ENCODE peak calls at places on chromosomes 3 and 15, in five cellular contexts. M is adrenal gland, E is CD14-positive monocyte, F is psoas muscle, D is mesothelial cell of epicardium. K is an unnamed sample.

GRCh38 chr3:124562769-124563168 is 167.5 kb upstream of the UMPS start:
- DNase-seq in M (no peak), E (no peak), F (no peak), D (no peak), K (no peak)

GRCh38 chr15:27868828-27869404 is 230.2 kb downstream of the OCA2 start:
- DNase-seq in M (no peak), E (no peak), F (no peak), D (no peak), K (no peak)

GRCh38 chr3:166190360-166190759 is 353.1 kb upstream of the BCHE start:
- DNase-seq in M (no peak), E (no peak), F (no peak), D (no peak), K (peak)

GRCh38 chr3:44030690-44031344 is 210.9 kb upstream of the TOPAZ1 start:
- DNase-seq in M (no peak), E (no peak), F (no peak), D (no peak), K (peak)

GRCh38 chr3:193314161-193314560 is 64.4 kb downstream of the ATP13A5 start:
- DNase-seq in M (no peak), E (no peak), F (no peak), D (no peak), K (no peak)

GRCh38 chr3:29313981-29314726 is 33.3 kb downstream of the RBMS3 start:
- DNase-seq in M (no peak), E (no peak), F (no peak), D (no peak), K (no peak)

GRCh38 chr3:147410518-147411234 is 1.5 kb downstream of the ZIC1 start:
- DNase-seq in M (no peak), E (no peak), F (peak), D (no peak), K (no peak)

GRCh38 chr3:66953934-66954333 is 44.2 kb upstream of the KBTBD8 start:
- DNase-seq in M (no peak), E (no peak), F (no peak), D (no peak), K (no peak)

GRCh38 chr15:80825361-80826030 is 46.3 kb downstream of the CEMIP start:
- DNase-seq in M (no peak), E (no peak), F (no peak), D (no peak), K (no peak)

GRCh38 chr3:122934251-122934650 is 93.3 kb downstream of the SEMA5B start:
- DNase-seq in M (no peak), E (no peak), F (no peak), D (no peak), K (peak)

GRCh38 chr15:70320077-70320830 is 222.5 kb upstream of the TLE3 start:
- DNase-seq in M (no peak), E (no peak), F (no peak), D (no peak), K (no peak)

GRCh38 chr3:38574411-38575278 is 74.8 kb downstream of the SCN5A start:
- DNase-seq in M (peak), E (no peak), F (no peak), D (no peak), K (no peak)

GRCh38 chr3:117928836-117929235 is 1105.8 kb downstream of the IGSF11 start:
- DNase-seq in M (no peak), E (no peak), F (no peak), D (no peak), K (no peak)

GRCh38 chr15:77098572-77098971 is 27.7 kb upstream of the TSPAN3 start:
- DNase-seq in M (no peak), E (no peak), F (no peak), D (no peak), K (no peak)

GRCh38 chr15:32743411-32744145 is 25.8 kb downstream of the GREM1 start:
- DNase-seq in M (no peak), E (no peak), F (no peak), D (no peak), K (peak)

GRCh38 chr3:194257916-194258668 is 93.0 kb downstream of the CPN2 start:
- DNase-seq in M (no peak), E (peak), F (no peak), D (no peak), K (no peak)

GRCh38 chr3:123750209-123750608 is 133.9 kb downstream of the MYLK start:
- DNase-seq in M (no peak), E (no peak), F (no peak), D (no peak), K (no peak)

GRCh38 chr3:190444036-190444435 is 5.7 kb downstream of the TMEM207 start:
- DNase-seq in M (no peak), E (no peak), F (no peak), D (no peak), K (no peak)

GRCh38 chr3:190446492-190447301 is 3.0 kb downstream of the TMEM207 start:
- DNase-seq in M (no peak), E (no peak), F (no peak), D (no peak), K (no peak)

GRCh38 chr3:190444576-190445145 is 5.0 kb downstream of the TMEM207 start:
- DNase-seq in M (no peak), E (no peak), F (no peak), D (no peak), K (no peak)

GRCh38 chr3:190442240-190442639 is 7.5 kb downstream of the TMEM207 start:
- DNase-seq in M (no peak), E (no peak), F (no peak), D (no peak), K (no peak)

DNA sequence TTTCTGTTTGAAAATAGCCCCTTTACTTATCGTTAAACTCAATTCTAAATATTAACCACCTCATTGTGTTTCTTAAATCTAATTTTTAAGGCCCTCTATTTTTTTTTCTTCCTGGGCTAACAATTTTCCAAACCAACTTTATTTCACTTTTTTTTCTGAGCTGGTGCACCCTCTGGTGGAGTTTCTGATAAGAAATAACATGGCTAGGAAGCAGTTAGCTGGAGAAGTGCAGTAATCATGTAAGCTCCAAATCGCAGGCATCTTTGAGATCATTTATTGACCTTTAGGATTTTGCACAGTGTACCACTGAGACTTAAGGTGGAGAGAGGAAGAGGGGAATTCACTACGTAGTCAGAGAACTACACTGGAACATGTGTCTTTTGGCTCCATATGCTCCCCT is 6.4 kb downstream of the TMEM207 start:
- DNase-seq in M (no peak), E (no peak), F (no peak), D (no peak), K (peak)
- TF ChIP-seq CTCF in M (peak), E (no peak), F (no peak), D (no peak), K (peak)

DNA sequence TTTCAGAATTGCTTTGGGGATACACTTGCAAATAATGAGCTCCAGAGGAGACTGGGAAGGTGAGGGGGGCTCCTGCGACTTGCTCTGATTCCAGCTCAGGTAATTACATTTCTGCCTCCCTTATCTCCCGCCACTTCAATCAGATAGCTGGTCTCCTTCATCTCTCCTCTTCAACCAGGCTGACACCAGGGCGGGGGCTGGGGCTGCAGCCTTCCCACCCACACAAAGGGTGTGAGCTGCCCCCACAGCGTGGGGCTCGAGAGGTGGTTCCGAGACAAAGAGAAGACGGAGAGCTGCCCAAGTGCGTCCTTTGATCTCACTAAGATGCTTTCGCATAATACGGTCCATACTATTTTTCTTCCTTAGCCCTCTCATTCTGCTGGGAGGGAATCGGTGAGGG is 139.7 kb downstream of the NSMCE3 start:
- DNase-seq in M (no peak), E (peak), F (no peak), D (no peak), K (no peak)
- TF ChIP-seq CTCF in M (no peak), E (no peak), F (no peak), D (no peak), K (no peak)

DNA sequence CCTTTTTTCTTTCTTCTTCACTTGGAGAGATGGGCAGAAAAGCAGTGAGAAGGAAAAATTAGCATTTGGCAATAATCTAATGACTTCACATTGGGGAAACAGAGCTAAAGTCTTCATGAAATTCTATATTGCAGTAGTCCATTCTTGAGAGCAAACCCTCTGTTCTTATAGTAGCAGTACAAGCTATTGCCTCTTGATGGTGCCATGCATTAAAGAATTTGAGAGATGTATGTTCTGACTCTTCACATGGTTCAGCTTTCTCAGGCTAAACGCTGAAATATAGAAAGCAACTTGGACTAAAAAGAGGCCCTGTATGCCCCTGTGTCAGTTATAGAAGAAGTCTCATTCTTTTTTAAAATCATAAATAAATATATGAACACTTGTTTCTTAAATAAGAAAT is 36.0 kb downstream of the PHLDB2 start:
- DNase-seq in M (no peak), E (no peak), F (no peak), D (no peak), K (peak)
- TF ChIP-seq CTCF in M (no peak), E (peak), F (peak), D (no peak), K (peak)

GRCh38 chr15:89750560-89751542 is at the start of gene MESP1:
- DNase-seq in M (peak), E (peak), F (peak), D (peak), K (peak)
- TF ChIP-seq CTCF in M (peak), E (peak), F (peak), D (peak), K (peak)

GRCh38 chr15:74543583-74543982 is 2.6 kb downstream of the ARID3B start:
- DNase-seq in M (no peak), E (no peak), F (no peak), D (no peak), K (peak)
- TF ChIP-seq CTCF in M (no peak), E (no peak), F (no peak), D (no peak), K (peak)

GRCh38 chr3:187104956-187105355 is 34.3 kb downstream of the RPL39L start:
- DNase-seq in M (no peak), E (no peak), F (no peak), D (no peak), K (no peak)

GRCh38 chr3:187103251-187103650 is 36.0 kb downstream of the RPL39L start:
- DNase-seq in M (no peak), E (no peak), F (no peak), D (no peak), K (no peak)

GRCh38 chr3:187101184-187102072 is 37.9 kb downstream of the RPL39L start:
- DNase-seq in M (peak), E (no peak), F (peak), D (peak), K (peak)

GRCh38 chr3:187104342-187104741 is 35.0 kb downstream of the RPL39L start:
- DNase-seq in M (no peak), E (no peak), F (no peak), D (no peak), K (no peak)

GRCh38 chr3:187102073-187102634 is 37.1 kb downstream of the RPL39L start:
- DNase-seq in M (no peak), E (no peak), F (no peak), D (no peak), K (no peak)
- TF ChIP-seq CTCF in M (no peak), E (no peak), F (no peak), D (no peak), K (no peak)

GRCh38 chr3:70749122-70749521 is 436.7 kb upstream of the MDFIC2 start:
- DNase-seq in M (no peak), E (no peak), F (peak), D (no peak), K (no peak)

GRCh38 chr3:70748593-70748992 is 436.2 kb upstream of the MDFIC2 start:
- DNase-seq in M (no peak), E (no peak), F (no peak), D (no peak), K (no peak)

GRCh38 chr3:70754314-70754713 is 441.9 kb upstream of the MDFIC2 start:
- DNase-seq in M (no peak), E (no peak), F (no peak), D (no peak), K (peak)

GRCh38 chr3:70757658-70758057 is 445.2 kb upstream of the MDFIC2 start:
- DNase-seq in M (no peak), E (no peak), F (no peak), D (no peak), K (no peak)

GRCh38 chr3:70753572-70753971 is 441.1 kb upstream of the MDFIC2 start:
- DNase-seq in M (no peak), E (no peak), F (no peak), D (no peak), K (no peak)
- TF ChIP-seq CTCF in M (no peak), E (no peak), F (no peak), D (no peak), K (no peak)

GRCh38 chr3:25468866-25469319 is 40.8 kb downstream of the RARB start:
- DNase-seq in M (peak), E (no peak), F (peak), D (no peak), K (no peak)
- TF ChIP-seq CTCF in M (peak), E (no peak), F (peak), D (no peak), K (no peak)

GRCh38 chr15:60077581-60078359 is 73.7 kb downstream of the FOXB1 start:
- DNase-seq in M (no peak), E (no peak), F (no peak), D (no peak), K (no peak)
- TF ChIP-seq CTCF in M (no peak), E (no peak), F (no peak), D (no peak), K (no peak)